ENCODE peak calls at places on chromosomes 2 and 18, in seven cellular contexts. W, E, Q, K, D, I and G are unnamed samples.

GRCh38 chr2:224436634-224437033 is 34.7 kb upstream of the FAM124B start:
- DNase-seq in W (no peak), E (no peak), Q (no peak), K (no peak), D (no peak), I (no peak), G (no peak)

GRCh38 chr18:65975536-65975935 is 224.7 kb downstream of the CDH7 start:
- DNase-seq in W (no peak), E (no peak), Q (no peak), K (no peak), D (no peak), I (no peak), G (no peak)

GRCh38 chr2:138086556-138086955 is 122.3 kb downstream of the HNMT start:
- DNase-seq in W (no peak), E (no peak), Q (no peak), K (no peak), D (no peak), I (no peak), G (no peak)

GRCh38 chr2:12340164-12340563 is 376.6 kb upstream of the TRIB2 start:
- DNase-seq in W (no peak), E (no peak), Q (no peak), K (no peak), D (no peak), I (no peak), G (no peak)

GRCh38 chr2:206728277-206729199 is 10.3 kb upstream of the DYTN start:
- DNase-seq in W (no peak), E (no peak), Q (no peak), K (no peak), D (no peak), I (peak), G (no peak)

GRCh38 chr2:121699421-121700328 is 37.0 kb downstream of the NIFK start:
- DNase-seq in W (no peak), E (peak), Q (peak), K (no peak), D (peak), I (peak), G (peak)

GRCh38 chr2:32825291-32825712 is 121.5 kb upstream of the LTBP1 start:
- DNase-seq in W (peak), E (no peak), Q (no peak), K (no peak), D (no peak), I (no peak), G (no peak)

GRCh38 chr2:27990030-27990590 is 99.6 kb downstream of the BABAM2 start:
- DNase-seq in W (no peak), E (no peak), Q (no peak), K (no peak), D (no peak), I (no peak), G (no peak)

GRCh38 chr18:27860701-27861107 is 316.2 kb downstream of the CDH2 start:
- DNase-seq in W (no peak), E (no peak), Q (no peak), K (no peak), D (peak), I (peak), G (no peak)

GRCh38 chr2:22880161-22880560 is 504.8 kb upstream of the KLHL29 start:
- DNase-seq in W (no peak), E (no peak), Q (no peak), K (no peak), D (no peak), I (no peak), G (no peak)

DNA sequence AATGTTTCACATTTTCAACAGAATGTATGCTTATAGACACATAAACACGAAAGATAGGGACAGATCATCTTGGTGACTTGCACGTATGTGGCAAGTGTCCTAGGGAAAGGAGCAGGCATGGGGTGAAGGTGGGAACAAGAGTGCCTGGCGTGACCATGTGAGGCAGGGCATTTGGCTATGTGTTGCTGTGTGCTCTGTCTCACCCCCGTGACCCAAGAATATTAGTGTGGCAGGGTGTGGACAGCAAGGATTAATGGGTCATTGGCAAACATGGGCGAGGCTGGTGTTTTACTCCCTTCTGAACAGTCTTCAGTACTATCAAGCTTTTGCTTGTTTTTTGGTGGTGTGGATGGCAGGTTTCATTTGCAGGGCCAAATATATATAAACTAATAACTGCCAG is 1.3 kb upstream of the VWA3B start:
- DNase-seq in W (no peak), E (no peak), Q (no peak), K (no peak), D (no peak), I (no peak), G (no peak)
- TF ChIP-seq TAF1 in W (no peak), E (no peak), Q (no peak), K (no peak), D (no peak), I (no peak), G (no peak)

GRCh38 chr2:100197643-100198153 is 55.3 kb upstream of the AFF3 start:
- DNase-seq in W (peak), E (no peak), Q (no peak), K (peak), D (no peak), I (no peak), G (no peak)
- TF ChIP-seq POLR2AphosphoS5 in W (no peak), E (no peak), Q (no peak), K (no peak), D (no peak), I (no peak), G (no peak)

GRCh38 chr18:47754311-47755101 is 176.0 kb downstream of the SMAD2 start:
- DNase-seq in W (peak), E (peak), Q (peak), K (peak), D (no peak), I (peak), G (peak)
- TF ChIP-seq TAF1 in W (no peak), E (no peak), Q (no peak), K (peak), D (no peak), I (no peak), G (no peak)

GRCh38 chr18:72692086-72692485 is 147.9 kb upstream of the CBLN2 start:
- DNase-seq in W (peak), E (no peak), Q (no peak), K (peak), D (no peak), I (no peak), G (no peak)
- TF ChIP-seq POLR2AphosphoS5 in W (no peak), E (no peak), Q (no peak), K (no peak), D (no peak), I (no peak), G (no peak)

DNA sequence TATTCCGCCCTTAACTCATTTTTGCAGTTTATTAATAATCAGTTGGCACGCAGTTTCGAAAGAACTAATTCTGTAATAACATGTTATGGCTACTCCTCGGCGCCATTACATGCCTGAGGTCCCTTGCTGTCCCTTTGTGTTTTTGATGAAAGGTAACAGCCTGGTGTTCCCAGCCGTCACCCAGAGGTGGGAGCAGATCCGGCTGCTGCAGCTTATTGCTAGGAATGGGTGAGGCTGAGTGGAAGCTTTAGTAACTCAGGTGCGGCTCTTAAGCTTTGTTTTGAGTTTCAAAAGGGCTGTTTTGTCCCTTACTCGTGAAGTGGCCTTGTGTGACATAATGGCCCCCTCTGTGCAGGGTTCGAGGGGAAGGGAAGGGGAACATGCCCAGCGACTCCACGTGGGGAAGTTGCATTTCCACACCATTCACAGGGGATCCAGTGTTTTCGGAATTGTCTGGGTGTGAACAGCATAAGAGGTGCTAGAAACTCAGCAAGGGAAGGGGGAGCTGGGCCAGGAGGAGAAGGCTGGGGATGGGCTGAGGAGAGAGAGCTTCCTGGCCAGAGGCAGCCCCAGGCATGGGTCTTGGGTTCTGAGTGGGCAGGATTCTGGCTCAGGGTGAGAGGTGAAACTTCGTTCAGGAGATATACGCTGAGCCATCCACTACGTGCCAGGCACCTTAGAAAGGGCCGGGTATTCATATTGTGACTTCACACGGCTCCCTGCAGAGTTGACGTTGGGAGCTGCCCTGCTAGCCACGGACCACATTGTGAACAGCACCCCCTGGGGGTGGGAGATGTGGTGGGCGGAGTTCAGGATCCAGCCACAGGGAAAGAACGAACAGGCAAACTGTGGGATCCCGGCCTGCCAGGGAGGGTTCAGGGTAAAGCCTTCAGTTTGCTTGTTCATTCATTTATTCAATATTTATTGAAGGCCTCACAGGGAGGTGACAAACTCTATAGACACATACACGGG is 84.4 kb downstream of the TGOLN2 start:
- DNase-seq in W (peak), E (no peak), Q (peak), K (peak), D (no peak), I (peak), G (no peak)
- TF ChIP-seq TAF1 in W (no peak), E (no peak), Q (no peak), K (no peak), D (no peak), I (no peak), G (no peak)

GRCh38 chr2:63846487-63846886 is 4.8 kb downstream of the UGP2 start:
- DNase-seq in W (peak), E (no peak), Q (no peak), K (no peak), D (no peak), I (no peak), G (no peak)

GRCh38 chr2:63844616-63845015 is 2.9 kb downstream of the UGP2 start:
- DNase-seq in W (no peak), E (no peak), Q (no peak), K (no peak), D (no peak), I (no peak), G (no peak)

GRCh38 chr2:63843791-63844190 is 2.1 kb downstream of the UGP2 start:
- DNase-seq in W (no peak), E (no peak), Q (no peak), K (no peak), D (no peak), I (no peak), G (no peak)

GRCh38 chr2:63843093-63843492 is 1.4 kb downstream of the UGP2 start:
- DNase-seq in W (no peak), E (no peak), Q (no peak), K (no peak), D (no peak), I (no peak), G (no peak)

GRCh38 chr2:63845866-63846265 is 4.2 kb downstream of the UGP2 start:
- DNase-seq in W (no peak), E (no peak), Q (no peak), K (no peak), D (no peak), I (no peak), G (no peak)
- TF ChIP-seq POLR2AphosphoS5 in W (no peak), E (no peak), Q (no peak), K (no peak), D (no peak), I (no peak), G (no peak)

DNA sequence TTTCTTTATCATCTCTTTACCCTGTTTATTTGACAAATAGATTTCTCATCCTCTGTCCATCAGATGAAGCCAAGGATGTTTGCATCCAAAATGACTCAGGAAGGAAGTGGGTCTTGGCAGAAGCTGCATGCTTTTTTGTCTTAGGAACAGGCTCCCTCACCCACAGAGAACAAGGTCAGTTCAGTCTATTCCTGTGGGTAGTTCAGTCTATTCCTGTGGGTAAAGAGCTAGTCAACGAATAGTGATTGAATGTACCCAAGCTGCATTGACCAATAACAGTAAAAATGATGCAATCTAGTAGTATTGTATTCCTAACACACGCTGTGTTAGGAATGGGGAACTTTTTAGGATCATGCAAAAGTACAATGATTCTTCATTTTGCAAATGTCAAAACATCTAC is 290.8 kb upstream of the TANK start:
- DNase-seq in W (no peak), E (no peak), Q (no peak), K (no peak), D (no peak), I (no peak), G (no peak)
- TF ChIP-seq TAF1 in W (no peak), E (no peak), Q (no peak), K (no peak), D (no peak), I (no peak), G (no peak)

GRCh38 chr2:202871161-202872141 is at the start of gene ICA1L:
- DNase-seq in W (peak), E (peak), Q (peak), K (peak), D (no peak), I (peak), G (peak)
- TF ChIP-seq POLR2AphosphoS5 in W (no peak), E (no peak), Q (no peak), K (no peak), D (no peak), I (peak), G (no peak)

GRCh38 chr2:63047534-63048281 is 2.9 kb upstream of the OTX1 start:
- DNase-seq in W (peak), E (no peak), Q (no peak), K (peak), D (no peak), I (no peak), G (no peak)

GRCh38 chr2:63049291-63050185 is 1.1 kb upstream of the OTX1 start:
- DNase-seq in W (peak), E (no peak), Q (no peak), K (peak), D (no peak), I (no peak), G (peak)

GRCh38 chr2:63047193-63047533 is 3.5 kb upstream of the OTX1 start:
- DNase-seq in W (peak), E (no peak), Q (no peak), K (no peak), D (no peak), I (no peak), G (no peak)

GRCh38 chr2:63050186-63050915 is at the start of gene OTX1:
- DNase-seq in W (peak), E (peak), Q (peak), K (peak), D (peak), I (peak), G (peak)

GRCh38 chr2:63048367-63049171 is 2.1 kb upstream of the OTX1 start:
- DNase-seq in W (peak), E (no peak), Q (no peak), K (peak), D (no peak), I (no peak), G (no peak)
- TF ChIP-seq TAF1 in W (no peak), E (no peak), Q (no peak), K (no peak), D (no peak), I (no peak), G (no peak)